ENCODE peak calls at places on chromosomes 11 and 22, in six cellular contexts. One of them, this sample, is unnamed.

GRCh38 chr22:38832005-38832978 is 11.5 kb downstream of the NPTXR start:
- DNase-seq in A549: no peak
- DNase-seq in K562: no peak
- DNase-seq in GM12878: no peak
- DNase-seq in HepG2: no peak
- DNase-seq in endothelial cell of umbilical vein: no peak
- DNase-seq in this sample: no peak

GRCh38 chr11:83206221-83206620 is 12.7 kb downstream of the ANKRD42 start:
- DNase-seq in GM12878: no peak
- DNase-seq in HepG2: no peak
- DNase-seq in A549: no peak
- DNase-seq in endothelial cell of umbilical vein: no peak
- DNase-seq in K562: no peak
- DNase-seq in this sample: no peak

GRCh38 chr11:130211144-130211543 is 51.6 kb downstream of the ST14 start:
- DNase-seq in K562: no peak
- DNase-seq in HepG2: no peak
- DNase-seq in endothelial cell of umbilical vein: no peak
- DNase-seq in A549: no peak
- DNase-seq in GM12878: no peak
- DNase-seq in this sample: no peak

GRCh38 chr11:111327908-111328624 is 29.7 kb downstream of the POU2AF3 start:
- DNase-seq in A549: no peak
- DNase-seq in K562: no peak
- DNase-seq in HepG2: no peak
- DNase-seq in GM12878: no peak
- DNase-seq in endothelial cell of umbilical vein: no peak
- DNase-seq in this sample: no peak

GRCh38 chr11:106917973-106918372 is 100.3 kb downstream of the GUCY1A2 start:
- DNase-seq in endothelial cell of umbilical vein: no peak
- DNase-seq in A549: no peak
- DNase-seq in K562: peak; percentile 11
- DNase-seq in GM12878: no peak
- DNase-seq in HepG2: peak; percentile 1
- DNase-seq in this sample: peak; percentile 14

GRCh38 chr11:44835979-44836378 is 109.2 kb downstream of the TSPAN18 start:
- DNase-seq in K562: no peak
- DNase-seq in HepG2: no peak
- DNase-seq in GM12878: no peak
- DNase-seq in A549: no peak
- DNase-seq in endothelial cell of umbilical vein: no peak
- DNase-seq in this sample: no peak

GRCh38 chr11:67373916-67374570 is 645 bp upstream of the CLCF1 start:
- DNase-seq in GM12878: no peak
- DNase-seq in endothelial cell of umbilical vein: peak; percentile 82
- DNase-seq in K562: peak; percentile 84
- DNase-seq in HepG2: peak; percentile 82
- DNase-seq in A549: peak; percentile 96
- DNase-seq in this sample: peak; percentile 95

GRCh38 chr11:111540114-111540920 is at the start of gene LAYN:
- DNase-seq in GM12878: no peak
- DNase-seq in K562: no peak
- DNase-seq in A549: no peak
- DNase-seq in endothelial cell of umbilical vein: no peak
- DNase-seq in HepG2: no peak
- DNase-seq in this sample: no peak

GRCh38 chr22:38240734-38241252 is 32.0 kb downstream of the TMEM184B start:
- DNase-seq in A549: peak; percentile 47
- DNase-seq in endothelial cell of umbilical vein: peak; percentile 94
- DNase-seq in GM12878: no peak
- DNase-seq in K562: peak; percentile 43
- DNase-seq in HepG2: no peak
- DNase-seq in this sample: no peak

GRCh38 chr11:2519879-2520735 is 75.3 kb downstream of the KCNQ1 start:
- DNase-seq in GM12878: no peak
- DNase-seq in K562: no peak
- DNase-seq in HepG2: no peak
- DNase-seq in endothelial cell of umbilical vein: no peak
- DNase-seq in A549: no peak
- DNase-seq in this sample: no peak

GRCh38 chr11:67410369-67410831 is 5.1 kb upstream of the CARNS1 start:
- DNase-seq in endothelial cell of umbilical vein: no peak
- DNase-seq in A549: no peak
- DNase-seq in GM12878: no peak
- DNase-seq in K562: no peak
- DNase-seq in HepG2: no peak
- DNase-seq in this sample: no peak

GRCh38 chr22:43500792-43501785 is 89.3 kb downstream of the MPPED1 start:
- DNase-seq in endothelial cell of umbilical vein: no peak
- DNase-seq in A549: no peak
- DNase-seq in K562: no peak
- DNase-seq in GM12878: no peak
- DNase-seq in HepG2: no peak
- DNase-seq in this sample: no peak

GRCh38 chr22:47899894-47900293 is 1137.4 kb downstream of the TBC1D22A start:
- DNase-seq in A549: no peak
- DNase-seq in K562: no peak
- DNase-seq in HepG2: no peak
- DNase-seq in endothelial cell of umbilical vein: no peak
- DNase-seq in GM12878: no peak
- DNase-seq in this sample: no peak

GRCh38 chr11:108895579-108896480 is 231.0 kb downstream of the DDX10 start:
- DNase-seq in endothelial cell of umbilical vein: peak; percentile 83
- DNase-seq in HepG2: peak; percentile 16
- DNase-seq in A549: no peak
- DNase-seq in K562: no peak
- DNase-seq in GM12878: peak; percentile 39
- DNase-seq in this sample: peak; percentile 62

GRCh38 chr11:3841426-3842304 is 906 bp upstream of the RHOG start:
- DNase-seq in K562: peak; percentile 94
- DNase-seq in endothelial cell of umbilical vein: peak; percentile 91
- DNase-seq in A549: peak; percentile 80
- DNase-seq in GM12878: peak; percentile 79
- DNase-seq in HepG2: peak; percentile 79
- DNase-seq in this sample: peak; percentile 98

GRCh38 chr11:100739636-100740035 is 52.5 kb downstream of the ARHGAP42 start:
- DNase-seq in K562: no peak
- DNase-seq in HepG2: peak; percentile 40
- DNase-seq in A549: no peak
- DNase-seq in GM12878: no peak
- DNase-seq in endothelial cell of umbilical vein: peak; percentile 88
- DNase-seq in this sample: no peak

GRCh38 chr11:27468209-27468608 is 4.4 kb downstream of the LGR4 start:
- DNase-seq in GM12878: no peak
- DNase-seq in K562: no peak
- DNase-seq in A549: no peak
- DNase-seq in HepG2: no peak
- DNase-seq in endothelial cell of umbilical vein: peak; percentile 81
- DNase-seq in this sample: peak; percentile 38

GRCh38 chr11:2860636-2861035 is 24.9 kb downstream of the CDKN1C start:
- DNase-seq in K562: no peak
- DNase-seq in HepG2: peak; percentile 57
- DNase-seq in endothelial cell of umbilical vein: no peak
- DNase-seq in A549: peak; percentile 52
- DNase-seq in GM12878: peak; percentile 11
- DNase-seq in this sample: peak; percentile 56

GRCh38 chr11:82775736-82776346 is 42.2 kb upstream of the FAM181B start:
- DNase-seq in K562: peak; percentile 68
- DNase-seq in endothelial cell of umbilical vein: peak; percentile 85
- DNase-seq in A549: peak; percentile 42
- DNase-seq in HepG2: peak; percentile 42
- DNase-seq in GM12878: no peak
- DNase-seq in this sample: peak; percentile 63

DNA sequence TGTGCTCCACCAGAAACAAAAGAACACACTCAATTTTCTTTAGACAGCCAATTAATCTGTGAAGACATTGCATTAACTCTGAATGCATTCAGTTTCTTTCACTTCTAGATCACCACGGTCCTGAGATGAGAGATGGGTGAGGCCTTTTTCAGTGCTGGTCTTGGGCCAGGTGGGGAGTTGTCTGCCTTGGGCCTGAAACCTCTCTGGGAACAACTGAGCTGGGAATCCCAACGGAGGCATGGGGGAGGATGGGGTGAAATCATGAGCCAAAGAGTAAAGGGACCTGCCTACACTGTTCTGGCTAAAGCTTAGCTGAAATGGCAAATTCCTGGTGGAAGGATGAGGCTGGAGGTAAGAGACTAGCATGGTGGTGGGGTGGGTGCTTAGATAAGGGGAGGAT is 353.5 kb upstream of the B3GAT1 start:
- DNase-seq in K562: no peak
- DNase-seq in A549: no peak
- DNase-seq in endothelial cell of umbilical vein: no peak
- DNase-seq in GM12878: no peak
- DNase-seq in HepG2: no peak
- DNase-seq in this sample: no peak
- TF ChIP-seq CTCF in K562: no peak
- TF ChIP-seq CTCF in A549: no peak
- TF ChIP-seq CTCF in endothelial cell of umbilical vein: no peak
- TF ChIP-seq CTCF in GM12878: no peak
- TF ChIP-seq CTCF in HepG2: no peak
- TF ChIP-seq CTCF in this sample: no peak

DNA sequence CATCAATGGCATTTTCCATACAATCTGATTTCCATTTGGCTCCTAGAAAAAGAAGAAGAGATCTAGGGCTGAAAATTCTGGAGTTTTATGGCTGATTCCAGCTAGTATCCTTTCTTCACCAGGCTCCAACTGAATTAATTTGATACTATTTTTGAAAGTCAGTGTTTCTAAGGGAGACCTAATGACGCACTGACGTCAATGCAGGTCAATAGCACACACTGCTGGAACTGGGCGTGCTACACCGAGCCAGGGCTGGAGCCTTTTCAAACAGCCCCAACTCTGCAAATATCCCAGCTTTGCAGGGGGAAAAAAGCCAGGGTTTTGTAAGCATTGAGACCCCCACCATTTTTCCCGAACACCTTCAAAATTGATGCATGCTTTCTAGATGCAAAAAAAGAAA is 124.7 kb upstream of the HSD17B12 start:
- DNase-seq in A549: no peak
- DNase-seq in GM12878: no peak
- DNase-seq in K562: no peak
- DNase-seq in endothelial cell of umbilical vein: no peak
- DNase-seq in HepG2: no peak
- DNase-seq in this sample: no peak
- TF ChIP-seq MYC in A549: no peak
- TF ChIP-seq MYC in GM12878: no peak
- TF ChIP-seq MYC in K562: no peak
- TF ChIP-seq MYC in endothelial cell of umbilical vein: no peak
- TF ChIP-seq MYC in HepG2: no peak
- TF ChIP-seq MYC in this sample: no peak

GRCh38 chr11:6817668-6818067 is 18.2 kb upstream of the OR6A2 start:
- DNase-seq in K562: no peak
- DNase-seq in endothelial cell of umbilical vein: no peak
- DNase-seq in A549: no peak
- DNase-seq in GM12878: no peak
- DNase-seq in HepG2: no peak
- DNase-seq in this sample: no peak
- TF ChIP-seq CTCF in K562: no peak
- TF ChIP-seq CTCF in endothelial cell of umbilical vein: no peak
- TF ChIP-seq CTCF in A549: no peak
- TF ChIP-seq CTCF in GM12878: no peak
- TF ChIP-seq CTCF in HepG2: no peak
- TF ChIP-seq CTCF in this sample: no peak

GRCh38 chr11:64122411-64123101 is 43.4 kb downstream of the MACROD1 start:
- DNase-seq in A549: no peak
- DNase-seq in GM12878: no peak
- DNase-seq in K562: no peak
- DNase-seq in HepG2: no peak
- DNase-seq in endothelial cell of umbilical vein: no peak
- DNase-seq in this sample: no peak
- TF ChIP-seq MYC in A549: no peak
- TF ChIP-seq MYC in GM12878: no peak
- TF ChIP-seq MYC in K562: no peak
- TF ChIP-seq MYC in HepG2: no peak
- TF ChIP-seq MYC in endothelial cell of umbilical vein: no peak
- TF ChIP-seq MYC in this sample: no peak

GRCh38 chr11:72352859-72353551 is 81.3 kb downstream of the CLPB start:
- DNase-seq in endothelial cell of umbilical vein: no peak
- DNase-seq in GM12878: peak; percentile 47
- DNase-seq in K562: peak; percentile 44
- DNase-seq in A549: no peak
- DNase-seq in HepG2: no peak
- DNase-seq in this sample: peak; percentile 19
- TF ChIP-seq CTCF in endothelial cell of umbilical vein: no peak
- TF ChIP-seq CTCF in GM12878: peak; percentile 43
- TF ChIP-seq CTCF in K562: peak; percentile 44
- TF ChIP-seq CTCF in A549: no peak
- TF ChIP-seq CTCF in HepG2: no peak
- TF ChIP-seq CTCF in this sample: no peak

GRCh38 chr11:65204646-65205601 is 23.2 kb downstream of the CAPN1 start:
- DNase-seq in HepG2: peak; percentile 37
- DNase-seq in GM12878: no peak
- DNase-seq in A549: peak; percentile 81
- DNase-seq in endothelial cell of umbilical vein: peak; percentile 40
- DNase-seq in K562: peak; percentile 68
- DNase-seq in this sample: peak; percentile 77

GRCh38 chr11:65205602-65205967 is 23.9 kb downstream of the CAPN1 start:
- DNase-seq in K562: no peak
- DNase-seq in A549: no peak
- DNase-seq in endothelial cell of umbilical vein: no peak
- DNase-seq in HepG2: no peak
- DNase-seq in GM12878: no peak
- DNase-seq in this sample: no peak

GRCh38 chr11:65207918-65208784 is 26.4 kb downstream of the CAPN1 start:
- DNase-seq in GM12878: no peak
- DNase-seq in endothelial cell of umbilical vein: no peak
- DNase-seq in A549: no peak
- DNase-seq in K562: no peak
- DNase-seq in HepG2: no peak
- DNase-seq in this sample: no peak

GRCh38 chr11:65206901-65207300 is 25.2 kb downstream of the CAPN1 start:
- DNase-seq in A549: no peak
- DNase-seq in HepG2: no peak
- DNase-seq in GM12878: no peak
- DNase-seq in K562: no peak
- DNase-seq in endothelial cell of umbilical vein: no peak
- DNase-seq in this sample: no peak

DNA sequence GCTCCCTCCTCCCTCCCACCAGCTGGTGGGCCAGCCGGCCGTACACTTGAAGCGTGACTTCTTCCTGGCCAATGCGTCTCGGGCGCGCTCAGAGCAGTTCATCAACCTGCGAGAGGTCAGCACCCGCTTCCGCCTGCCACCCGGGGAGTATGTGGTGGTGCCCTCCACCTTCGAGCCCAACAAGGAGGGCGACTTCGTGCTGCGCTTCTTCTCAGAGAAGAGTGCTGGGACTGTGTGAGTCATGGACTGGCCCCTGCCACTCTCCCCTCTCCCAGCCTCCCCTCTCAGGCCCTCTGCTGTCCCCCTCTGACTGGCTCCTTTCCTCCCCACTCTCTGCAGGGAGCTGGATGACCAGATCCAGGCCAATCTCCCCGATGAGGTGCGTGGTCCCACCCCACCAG is 24.7 kb downstream of the CAPN1 start:
- DNase-seq in GM12878: no peak
- DNase-seq in HepG2: no peak
- DNase-seq in endothelial cell of umbilical vein: no peak
- DNase-seq in A549: no peak
- DNase-seq in K562: no peak
- DNase-seq in this sample: no peak
- TF ChIP-seq MYC in GM12878: no peak
- TF ChIP-seq MYC in HepG2: no peak
- TF ChIP-seq MYC in endothelial cell of umbilical vein: no peak
- TF ChIP-seq MYC in A549: no peak
- TF ChIP-seq MYC in K562: no peak
- TF ChIP-seq MYC in this sample: no peak